ENCODE peak calls at places on chromosomes 7 and 10, in seven cellular contexts. J, L, H, E, T, F and P are unnamed samples. For H3K27me3, the result is how much of the 10 kb centered on the place peaks cover.

GRCh38 chr7:75698358-75698757 is 40.4 kb downstream of the HIP1 start:
- DNase-seq in E (no peak), L (no peak), J (no peak), F (no peak), T (no peak), H (no peak), P (no peak)

GRCh38 chr7:2894118-2894940 is 50.2 kb upstream of the GNA12 start:
- DNase-seq in J (no peak), H (no peak), F (no peak), L (peak), E (no peak), T (no peak), P (peak)

GRCh38 chr10:107561136-107561650 is 396.7 kb upstream of the SORCS1 start:
- DNase-seq in F (peak), J (no peak), H (no peak), L (no peak), T (no peak), E (no peak), P (no peak)

GRCh38 chr7:155531686-155532085 is 14.7 kb downstream of the CNPY1 start:
- DNase-seq in F (peak), T (no peak), H (no peak), J (no peak), E (no peak), L (no peak), P (no peak)

GRCh38 chr10:119620241-119620753 is 23.5 kb upstream of the TIAL1 start:
- DNase-seq in H (peak), F (peak), J (no peak), E (peak), T (no peak), L (no peak), P (no peak)

GRCh38 chr10:5565205-5565545 is 40.4 kb downstream of the CALML3 start:
- DNase-seq in F (no peak), L (no peak), H (no peak), T (peak), E (no peak), J (no peak), P (no peak)

GRCh38 chr7:36723951-36724664 is at the start of gene AOAH:
- DNase-seq in J (no peak), H (no peak), E (no peak), T (peak), F (no peak), L (no peak), P (peak)

GRCh38 chr10:48474764-48475365 is 130.0 kb downstream of the ARHGAP22 start:
- DNase-seq in E (no peak), F (no peak), T (no peak), J (no peak), H (no peak), L (no peak), P (no peak)

GRCh38 chr7:129657363-129657762 is 45.8 kb downstream of the NRF1 start:
- DNase-seq in J (no peak), F (peak), L (no peak), E (no peak), T (no peak), H (no peak), P (no peak)

GRCh38 chr7:14836571-14837189 is 65.9 kb downstream of the DGKB start:
- DNase-seq in J (peak), T (peak), E (peak), H (peak), L (peak), F (peak), P (no peak)

GRCh38 chr7:101814081-101814995 is 3.1 kb upstream of the CUX1 start:
- DNase-seq in J (peak), T (peak), F (peak), L (peak), E (peak), H (no peak), P (peak)

GRCh38 chr7:46478046-46478445 is 557.0 kb upstream of the IGFBP3 start:
- DNase-seq in T (no peak), J (no peak), L (no peak), E (no peak), F (no peak), H (peak), P (no peak)

GRCh38 chr7:151895695-151896485 is 19.0 kb upstream of the PRKAG2 start:
- DNase-seq in J (no peak), H (no peak), F (peak), E (no peak), T (no peak), L (no peak), P (no peak)

GRCh38 chr7:31027161-31027965 is 24.7 kb upstream of the ADCYAP1R1 start:
- DNase-seq in F (no peak), J (no peak), L (no peak), E (peak), H (no peak), T (peak), P (peak)

GRCh38 chr10:125083576-125083920 is 76.8 kb downstream of the CTBP2 start:
- DNase-seq in L (no peak), H (peak), T (no peak), F (no peak), J (peak), E (peak), P (no peak)

GRCh38 chr10:49054753-49055152 is 60.6 kb downstream of the VSTM4 start:
- DNase-seq in L (no peak), F (no peak), T (no peak), J (no peak), E (no peak), H (no peak), P (no peak)

GRCh38 chr7:94675356-94675755 is 19.4 kb upstream of the SGCE start:
- DNase-seq in L (no peak), H (no peak), F (no peak), E (no peak), T (no peak), J (no peak), P (no peak)

GRCh38 chr7:121351682-121352081 is 22.9 kb downstream of the WNT16 start:
- DNase-seq in F (no peak), H (no peak), L (no peak), E (no peak), T (no peak), J (no peak), P (no peak)

GRCh38 chr10:91520657-91521056 is 110.5 kb downstream of the HECTD2 start:
- DNase-seq in L (no peak), T (no peak), E (peak), F (no peak), H (no peak), J (no peak), P (no peak)

GRCh38 chr7:83611776-83612175 is 37.2 kb downstream of the SEMA3E start:
- DNase-seq in L (no peak), T (no peak), F (no peak), E (no peak), J (no peak), H (no peak), P (no peak)

GRCh38 chr7:41695661-41696322 is 7.1 kb downstream of the INHBA start:
- DNase-seq in F (no peak), T (no peak), L (no peak), J (no peak), E (peak), H (peak), P (no peak)

GRCh38 chr10:5534880-5535856 is 10.4 kb downstream of the CALML3 start:
- DNase-seq in H (no peak), L (peak), F (peak), E (peak), J (no peak), T (no peak), P (no peak)

GRCh38 chr10:34954142-34954541 is 136.0 kb downstream of the CUL2 start:
- DNase-seq in F (peak), J (no peak), T (no peak), H (no peak), L (peak), E (no peak), P (no peak)

GRCh38 chr10:58696736-58697135 is 184.1 kb downstream of the BICC1 start:
- DNase-seq in L (no peak), T (no peak), E (peak), J (no peak), F (no peak), H (no peak), P (no peak)

GRCh38 chr7:107076781-107077698 is 32.5 kb downstream of the PRKAR2B start:
- DNase-seq in L (no peak), H (no peak), J (no peak), F (no peak), E (peak), T (no peak), P (no peak)

GRCh38 chr10:92387289-92387940 is 96.4 kb downstream of the MARCHF5 start:
- DNase-seq in J (no peak), E (peak), H (peak), T (no peak), F (peak), L (no peak), P (no peak)

GRCh38 chr10:21720090-21720489 is 186.1 kb downstream of the MLLT10 start:
- DNase-seq in F (no peak), E (no peak), T (no peak), J (no peak), L (no peak), H (no peak), P (no peak)

GRCh38 chr10:97025613-97026242 is 160.0 kb downstream of the SLIT1 start:
- DNase-seq in T (no peak), J (no peak), E (peak), L (no peak), F (peak), H (peak), P (no peak)

GRCh38 chr7:51082940-51083533 is 233.6 kb downstream of the COBL start:
- DNase-seq in H (no peak), E (no peak), F (no peak), T (no peak), J (no peak), L (no peak), P (no peak)

GRCh38 chr7:64667311-64667710 is 1.4 kb downstream of the ZNF107 start:
- DNase-seq in J (no peak), F (no peak), T (no peak), E (no peak), H (no peak), L (no peak), P (no peak)
- H3K4me3 ChIP-seq in J (peak), F (no peak), T (no peak), E (peak), H (no peak), L (no peak), P (peak)

DNA sequence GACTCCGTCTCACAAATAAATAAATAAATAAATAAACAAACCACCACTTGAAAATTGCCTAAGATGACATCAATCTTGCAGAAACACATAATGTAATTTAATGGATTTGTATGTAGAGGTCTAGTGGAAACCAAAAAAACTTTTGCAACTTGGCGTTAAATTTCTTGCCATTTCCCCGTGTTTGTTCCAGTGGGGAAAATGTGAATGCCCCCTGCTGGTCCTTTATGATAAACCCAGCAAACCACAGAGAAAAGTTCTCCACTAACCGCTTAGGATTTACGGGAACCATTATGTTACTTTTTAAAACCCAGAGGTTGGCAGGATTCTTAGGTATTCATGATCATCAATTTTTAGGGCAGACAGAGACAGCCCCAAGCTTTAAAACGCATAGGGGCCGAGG is 32.5 kb downstream of the LAMB4 start:
- DNase-seq in E (peak), J (no peak), T (no peak), L (no peak), H (no peak), F (no peak), P (no peak)
- TF ChIP-seq CTCF in E (peak), J (peak), T (peak), L (peak), H (peak), F (peak), P (peak)

GRCh38 chr10:129968020-129968861 is 4.2 kb upstream of the EBF3 start:
- DNase-seq in L (peak), E (no peak), H (no peak), F (no peak), J (no peak), T (no peak), P (no peak)
- H3K27me3 ChIP-seq in L (under half), E (half or more), H (half or more), F (half or more), J (under half), T (half or more), P (under half)

GRCh38 chr7:29567174-29567573 is 3.5 kb downstream of the PRR15 start:
- DNase-seq in J (no peak), H (no peak), E (no peak), F (no peak), T (no peak), L (no peak), P (no peak)

GRCh38 chr7:29565982-29566746 is 2.5 kb downstream of the PRR15 start:
- DNase-seq in T (no peak), L (peak), F (no peak), E (peak), J (no peak), H (no peak), P (no peak)

GRCh38 chr7:29565186-29565540 is 1.5 kb downstream of the PRR15 start:
- DNase-seq in F (peak), E (no peak), T (no peak), J (no peak), H (no peak), L (no peak), P (no peak)

GRCh38 chr7:29564455-29565185 is 985 bp downstream of the PRR15 start:
- DNase-seq in F (peak), J (no peak), L (peak), T (peak), E (peak), H (peak), P (no peak)

DNA sequence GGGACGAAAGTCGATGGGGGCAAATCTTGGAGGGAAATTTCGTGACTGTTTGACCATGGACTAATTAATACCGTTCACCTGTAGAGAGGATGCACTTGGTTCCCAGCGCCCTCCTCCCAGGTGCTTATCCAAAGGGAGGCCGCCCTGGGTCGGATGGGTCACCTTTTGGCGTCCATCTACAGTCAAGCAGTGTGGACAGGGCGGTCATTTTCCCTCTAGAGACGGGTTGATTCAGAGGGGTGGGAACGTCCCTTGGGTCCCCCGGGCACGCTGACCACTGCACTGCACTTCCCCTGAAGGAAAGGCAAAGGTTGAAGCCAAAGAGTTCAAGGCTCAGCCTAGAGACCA is 2.0 kb downstream of the PRR15 start:
- DNase-seq in L (no peak), T (no peak), E (no peak), J (no peak), H (no peak), F (no peak), P (no peak)
- H3K4me3 ChIP-seq in L (no peak), T (peak), E (no peak), J (peak), H (peak), F (peak), P (no peak)

DNA sequence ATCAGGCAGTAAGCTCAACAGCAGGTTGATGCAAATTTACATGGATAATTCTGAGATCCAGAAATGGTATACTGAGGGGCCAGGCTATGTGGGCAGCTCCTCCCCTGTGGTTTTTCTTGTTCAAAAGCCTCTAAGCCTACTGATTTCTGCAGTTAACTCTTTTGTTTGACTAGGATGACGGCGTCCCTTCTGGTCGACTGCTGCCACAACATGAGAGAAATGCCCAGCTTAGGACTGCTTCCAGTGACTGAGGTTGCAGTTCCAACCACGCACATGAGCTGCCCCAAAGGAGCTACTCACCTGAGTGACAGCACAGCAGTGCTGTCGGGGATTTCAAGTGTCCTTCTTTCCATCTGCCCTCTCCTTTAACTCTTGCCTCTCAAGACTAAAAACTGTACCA is 973.0 kb upstream of the GHITM start:
- DNase-seq in T (no peak), J (no peak), E (no peak), H (no peak), L (no peak), F (no peak), P (no peak)
- TF ChIP-seq CTCF in T (no peak), J (no peak), E (no peak), H (no peak), L (no peak), F (no peak), P (no peak)

GRCh38 chr7:132560825-132561529 is 15.3 kb downstream of the PLXNA4 start:
- DNase-seq in F (no peak), L (no peak), T (no peak), H (no peak), J (no peak), E (no peak), P (no peak)
- H3K27me3 ChIP-seq in F (under half), L (under half), T (under half), H (under half), J (under half), E (half or more), P (under half)

GRCh38 chr10:70763567-70763966 is 21.6 kb downstream of the TBATA start:
- DNase-seq in F (no peak), J (no peak), H (no peak), E (no peak), L (peak), T (no peak), P (no peak)
- H3K4me3 ChIP-seq in F (no peak), J (no peak), H (no peak), E (no peak), L (no peak), T (no peak), P (no peak)

DNA sequence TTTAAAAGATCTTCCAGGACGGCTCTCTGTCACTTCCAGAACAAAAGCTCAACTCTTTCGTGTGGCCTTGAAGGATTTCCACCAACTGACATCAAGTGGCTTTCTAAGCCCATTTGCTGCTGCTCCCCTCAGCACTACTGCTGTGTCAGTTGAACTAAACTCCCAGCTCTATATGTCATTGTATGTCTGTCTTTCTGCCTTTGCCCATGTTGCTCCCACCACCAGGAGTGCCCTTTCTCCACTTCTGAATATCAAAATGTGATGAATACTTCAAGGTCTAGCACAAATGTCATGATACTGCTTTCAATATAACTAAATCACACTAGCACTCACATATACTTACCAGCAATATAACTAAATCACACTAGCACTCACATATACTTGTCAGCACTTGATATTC is 138.3 kb downstream of the ATXN7L1 start:
- DNase-seq in L (no peak), J (no peak), T (no peak), H (no peak), F (no peak), E (no peak), P (no peak)
- TF ChIP-seq CTCF in L (no peak), J (peak), T (no peak), H (peak), F (no peak), E (no peak), P (no peak)

DNA sequence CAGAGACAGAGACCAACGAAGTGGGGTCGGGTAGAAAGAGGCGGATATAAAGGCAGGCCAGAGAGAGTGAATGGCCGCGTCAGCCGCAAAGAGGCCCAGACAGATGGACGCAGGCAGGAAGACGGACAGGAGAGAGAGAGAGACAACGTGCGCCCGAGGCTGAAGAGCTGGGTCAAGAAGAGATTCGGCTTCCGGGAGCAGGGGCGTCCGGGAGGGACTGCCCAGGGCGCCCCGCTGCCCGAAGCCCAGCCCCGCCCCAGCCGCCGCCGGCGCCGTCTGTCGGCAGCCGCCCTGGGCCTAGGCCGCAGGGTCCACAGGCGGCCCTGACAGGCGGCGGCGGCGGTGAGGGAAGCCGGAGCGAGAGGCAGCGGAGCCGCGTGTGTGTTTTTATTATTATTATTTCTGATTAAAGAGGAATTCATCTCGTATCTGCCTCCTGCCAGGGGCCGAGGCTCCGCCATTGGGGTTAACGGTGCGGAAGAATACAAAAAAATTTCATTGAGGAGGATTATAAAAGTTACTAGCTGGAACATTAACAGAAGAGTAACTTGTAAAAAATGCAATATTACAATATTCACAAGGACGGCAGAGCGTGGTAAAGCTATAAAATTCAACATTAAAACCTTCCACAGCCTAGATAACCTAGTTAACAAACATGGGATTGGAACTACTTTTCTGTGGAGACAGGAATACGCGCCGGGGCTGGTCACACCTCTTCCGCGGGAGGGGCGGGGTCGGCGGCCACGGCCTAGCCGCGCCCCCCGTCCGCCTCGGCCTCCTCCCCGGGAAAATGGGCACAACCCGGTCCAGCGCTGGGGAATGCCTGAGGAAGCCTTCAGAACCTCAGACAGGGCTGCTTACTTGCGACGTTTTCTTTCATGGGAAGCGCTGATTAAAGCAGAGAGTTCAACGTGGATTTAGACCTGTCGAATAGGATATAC is 29.7 kb upstream of the PAX2 start:
- DNase-seq in T (no peak), J (no peak), F (no peak), L (no peak), E (peak), H (no peak), P (no peak)
- H3K27me3 ChIP-seq in T (half or more), J (under half), F (under half), L (under half), E (half or more), H (half or more), P (under half)